ENCODE peak calls at places on chromosome 20, in five cellular contexts. Z, B, U, N and Q are unnamed samples.

GRCh38 chr20:39242614-39243013 is 280.5 kb downstream of the DHX35 start:
- DNase-seq in Z (no peak), B (no peak), U (no peak), N (no peak), Q (no peak)

GRCh38 chr20:35735828-35736470 is 6.1 kb downstream of the RBM39 start:
- DNase-seq in Z (no peak), B (no peak), U (no peak), N (no peak), Q (no peak)

GRCh38 chr20:24629668-24630067 is 160.2 kb downstream of the SYNDIG1 start:
- DNase-seq in Z (no peak), B (peak), U (no peak), N (peak), Q (no peak)

GRCh38 chr20:59194023-59194935 is 30.7 kb downstream of the ZNF831 start:
- DNase-seq in Z (no peak), B (no peak), U (no peak), N (no peak), Q (no peak)

GRCh38 chr20:31966991-31967655 is 828 bp upstream of the XKR7 start:
- DNase-seq in Z (no peak), B (no peak), U (no peak), N (no peak), Q (no peak)

GRCh38 chr20:41247523-41248370 is 69.8 kb downstream of the ZHX3 start:
- DNase-seq in Z (no peak), B (no peak), U (no peak), N (no peak), Q (no peak)

GRCh38 chr20:354298-354977 is 7.5 kb downstream of the NRSN2 start:
- DNase-seq in Z (peak), B (peak), U (peak), N (peak), Q (peak)

GRCh38 chr20:3509064-3509463 is 38.2 kb downstream of the ATRN start:
- DNase-seq in Z (no peak), B (no peak), U (no peak), N (no peak), Q (no peak)

GRCh38 chr20:51014797-51015722 is 7.8 kb downstream of the KCNG1 start:
- DNase-seq in Z (no peak), B (peak), U (peak), N (peak), Q (no peak)

GRCh38 chr20:62274332-62275262 is 28.2 kb upstream of the ADRM1 start:
- DNase-seq in Z (no peak), B (no peak), U (no peak), N (peak), Q (no peak)